ENCODE peak calls at places on chromosomes 11 and 22, in four cellular contexts. P is cardiac muscle cell, H is neural progenitor cell, B is gastrocnemius medialis. J is an unnamed sample.

GRCh38 chr11:33128739-33129138 is 32.5 kb downstream of the CSTF3 start:
- DNase-seq in P (no peak), H (no peak), B (no peak), J (no peak)

GRCh38 chr11:133007020-133007584 is 525.2 kb downstream of the OPCML start:
- DNase-seq in P (no peak), H (no peak), B (no peak), J (no peak)

GRCh38 chr22:38017939-38018885 is 33.9 kb upstream of the SOX10 start:
- DNase-seq in P (no peak), H (no peak), B (no peak), J (no peak)

GRCh38 chr11:64877390-64878222 is 815 bp downstream of the EHD1 start:
- DNase-seq in P (no peak), H (peak), B (no peak), J (no peak)

GRCh38 chr11:91067666-91068065 is 844.8 kb upstream of the CHORDC1 start:
- DNase-seq in P (no peak), H (no peak), B (no peak), J (no peak)

GRCh38 chr22:39645532-39645931 is 75.0 kb downstream of the CACNA1I start:
- DNase-seq in P (no peak), H (no peak), B (no peak), J (no peak)

GRCh38 chr11:62552931-62553838 is 6.6 kb upstream of the AHNAK start:
- DNase-seq in P (peak), H (peak), B (peak), J (peak)

GRCh38 chr11:36391062-36391461 is 95.0 kb downstream of the PRR5L start:
- DNase-seq in P (no peak), H (no peak), B (no peak), J (no peak)

GRCh38 chr11:76640540-76640939 is 30.0 kb downstream of the LRRC32 start:
- DNase-seq in P (peak), H (peak), B (no peak), J (peak)

GRCh38 chr11:122202161-122202950 is 86.3 kb upstream of the BLID start:
- DNase-seq in P (no peak), H (no peak), B (no peak), J (no peak)

J was measured in NCI-H2227 treated with DMSO at 0.1 percent for 48 hours.